ENCODE peak calls at places on chromosomes 6 and 20, in ten cellular contexts. One of them, this sample, is unnamed.
A peak's percentile ranks its signal among the peaks of the same experiment; 100 is the strongest.

GRCh38 chr20:63346131-63347080 is 14.7 kb downstream of the CHRNA4 start:
- DNase-seq in astrocyte of the spinal cord: no peak
- DNase-seq in NCI-H2081: no peak
- DNase-seq in right lobe of liver: no peak
- DNase-seq in ACHN: no peak
- DNase-seq in brain microvascular endothelial cell: no peak
- DNase-seq in Kasumi-1: no peak
- DNase-seq in stimulated activated CD4-positive, alpha-beta T cell treated with anti-CD3 and anti-CD28 coated beads, Interleukin-1b, Interleukin-23, amount 100 ng/mL, for 24 hours: no peak
- DNase-seq in progenitor cell of endocrine pancreas: no peak
- DNase-seq in H4: no peak
- DNase-seq in this sample: no peak

GRCh38 chr6:8944548-8944947 is 509.2 kb upstream of the SLC35B3 start:
- DNase-seq in astrocyte of the spinal cord: no peak
- DNase-seq in NCI-H2081: no peak
- DNase-seq in right lobe of liver: no peak
- DNase-seq in ACHN: no peak
- DNase-seq in brain microvascular endothelial cell: no peak
- DNase-seq in Kasumi-1: no peak
- DNase-seq in stimulated activated CD4-positive, alpha-beta T cell treated with anti-CD3 and anti-CD28 coated beads, Interleukin-1b, Interleukin-23, amount 100 ng/mL, for 24 hours: no peak
- DNase-seq in progenitor cell of endocrine pancreas: no peak
- DNase-seq in H4: peak; percentile 25
- DNase-seq in this sample: no peak

GRCh38 chr6:147001621-147002020 is 202.6 kb upstream of the STXBP5 start:
- DNase-seq in astrocyte of the spinal cord: no peak
- DNase-seq in NCI-H2081: no peak
- DNase-seq in right lobe of liver: no peak
- DNase-seq in ACHN: no peak
- DNase-seq in brain microvascular endothelial cell: no peak
- DNase-seq in Kasumi-1: no peak
- DNase-seq in stimulated activated CD4-positive, alpha-beta T cell treated with anti-CD3 and anti-CD28 coated beads, Interleukin-1b, Interleukin-23, amount 100 ng/mL, for 24 hours: no peak
- DNase-seq in progenitor cell of endocrine pancreas: no peak
- DNase-seq in H4: no peak
- DNase-seq in this sample: peak; percentile 3

GRCh38 chr6:52020961-52021570 is 66.3 kb downstream of the PKHD1 start:
- DNase-seq in astrocyte of the spinal cord: peak; percentile 27
- DNase-seq in NCI-H2081: no peak
- DNase-seq in right lobe of liver: no peak
- DNase-seq in ACHN: peak; percentile 29
- DNase-seq in brain microvascular endothelial cell: no peak
- DNase-seq in Kasumi-1: peak; percentile 51
- DNase-seq in stimulated activated CD4-positive, alpha-beta T cell treated with anti-CD3 and anti-CD28 coated beads, Interleukin-1b, Interleukin-23, amount 100 ng/mL, for 24 hours: no peak
- DNase-seq in progenitor cell of endocrine pancreas: no peak
- DNase-seq in H4: peak; percentile 29
- DNase-seq in this sample: peak; percentile 40

GRCh38 chr6:73728548-73729205 is 32.7 kb downstream of the CD109 start:
- DNase-seq in astrocyte of the spinal cord: no peak
- DNase-seq in NCI-H2081: no peak
- DNase-seq in right lobe of liver: no peak
- DNase-seq in ACHN: no peak
- DNase-seq in brain microvascular endothelial cell: no peak
- DNase-seq in Kasumi-1: peak; percentile 72
- DNase-seq in stimulated activated CD4-positive, alpha-beta T cell treated with anti-CD3 and anti-CD28 coated beads, Interleukin-1b, Interleukin-23, amount 100 ng/mL, for 24 hours: peak; percentile 54
- DNase-seq in progenitor cell of endocrine pancreas: no peak
- DNase-seq in H4: no peak
- DNase-seq in this sample: no peak

GRCh38 chr6:129516005-129516404 is 194.0 kb downstream of the ARHGAP18 start:
- DNase-seq in astrocyte of the spinal cord: no peak
- DNase-seq in NCI-H2081: no peak
- DNase-seq in right lobe of liver: no peak
- DNase-seq in ACHN: no peak
- DNase-seq in brain microvascular endothelial cell: no peak
- DNase-seq in Kasumi-1: no peak
- DNase-seq in stimulated activated CD4-positive, alpha-beta T cell treated with anti-CD3 and anti-CD28 coated beads, Interleukin-1b, Interleukin-23, amount 100 ng/mL, for 24 hours: no peak
- DNase-seq in progenitor cell of endocrine pancreas: no peak
- DNase-seq in H4: no peak
- DNase-seq in this sample: no peak

GRCh38 chr6:24219670-24220069 is 93.7 kb downstream of the NRSN1 start:
- DNase-seq in astrocyte of the spinal cord: no peak
- DNase-seq in NCI-H2081: no peak
- DNase-seq in right lobe of liver: no peak
- DNase-seq in ACHN: no peak
- DNase-seq in brain microvascular endothelial cell: no peak
- DNase-seq in Kasumi-1: no peak
- DNase-seq in stimulated activated CD4-positive, alpha-beta T cell treated with anti-CD3 and anti-CD28 coated beads, Interleukin-1b, Interleukin-23, amount 100 ng/mL, for 24 hours: no peak
- DNase-seq in progenitor cell of endocrine pancreas: no peak
- DNase-seq in H4: no peak
- DNase-seq in this sample: no peak

GRCh38 chr6:28607990-28608389 is 82.3 kb downstream of the GPX5 start:
- DNase-seq in astrocyte of the spinal cord: no peak
- DNase-seq in NCI-H2081: no peak
- DNase-seq in right lobe of liver: no peak
- DNase-seq in ACHN: no peak
- DNase-seq in brain microvascular endothelial cell: no peak
- DNase-seq in Kasumi-1: no peak
- DNase-seq in stimulated activated CD4-positive, alpha-beta T cell treated with anti-CD3 and anti-CD28 coated beads, Interleukin-1b, Interleukin-23, amount 100 ng/mL, for 24 hours: no peak
- DNase-seq in progenitor cell of endocrine pancreas: no peak
- DNase-seq in H4: no peak
- DNase-seq in this sample: no peak

GRCh38 chr20:10521068-10521834 is 86.1 kb downstream of the SLX4IP start:
- DNase-seq in astrocyte of the spinal cord: peak; percentile 91
- DNase-seq in NCI-H2081: no peak
- DNase-seq in right lobe of liver: no peak
- DNase-seq in ACHN: peak; percentile 42
- DNase-seq in brain microvascular endothelial cell: peak; percentile 84
- DNase-seq in Kasumi-1: peak; percentile 19
- DNase-seq in stimulated activated CD4-positive, alpha-beta T cell treated with anti-CD3 and anti-CD28 coated beads, Interleukin-1b, Interleukin-23, amount 100 ng/mL, for 24 hours: no peak
- DNase-seq in progenitor cell of endocrine pancreas: no peak
- DNase-seq in H4: peak; percentile 26
- DNase-seq in this sample: peak; percentile 79

GRCh38 chr20:51571470-51571794 is 28.9 kb upstream of the NFATC2 start:
- DNase-seq in astrocyte of the spinal cord: no peak
- DNase-seq in NCI-H2081: no peak
- DNase-seq in right lobe of liver: no peak
- DNase-seq in ACHN: no peak
- DNase-seq in brain microvascular endothelial cell: no peak
- DNase-seq in Kasumi-1: no peak
- DNase-seq in stimulated activated CD4-positive, alpha-beta T cell treated with anti-CD3 and anti-CD28 coated beads, Interleukin-1b, Interleukin-23, amount 100 ng/mL, for 24 hours: no peak
- DNase-seq in progenitor cell of endocrine pancreas: no peak
- DNase-seq in H4: no peak
- DNase-seq in this sample: no peak

GRCh38 chr6:163743796-163744195 is 329.3 kb downstream of the QKI start:
- DNase-seq in astrocyte of the spinal cord: no peak
- DNase-seq in NCI-H2081: no peak
- DNase-seq in right lobe of liver: no peak
- DNase-seq in ACHN: no peak
- DNase-seq in brain microvascular endothelial cell: no peak
- DNase-seq in Kasumi-1: no peak
- DNase-seq in stimulated activated CD4-positive, alpha-beta T cell treated with anti-CD3 and anti-CD28 coated beads, Interleukin-1b, Interleukin-23, amount 100 ng/mL, for 24 hours: no peak
- DNase-seq in progenitor cell of endocrine pancreas: no peak
- DNase-seq in H4: no peak
- DNase-seq in this sample: no peak

GRCh38 chr6:7538484-7538883 is 3.0 kb upstream of the DSP start:
- DNase-seq in astrocyte of the spinal cord: no peak
- DNase-seq in NCI-H2081: no peak
- DNase-seq in right lobe of liver: no peak
- DNase-seq in ACHN: no peak
- DNase-seq in brain microvascular endothelial cell: peak; percentile 14
- DNase-seq in Kasumi-1: no peak
- DNase-seq in stimulated activated CD4-positive, alpha-beta T cell treated with anti-CD3 and anti-CD28 coated beads, Interleukin-1b, Interleukin-23, amount 100 ng/mL, for 24 hours: no peak
- DNase-seq in progenitor cell of endocrine pancreas: no peak
- DNase-seq in H4: no peak
- DNase-seq in this sample: no peak

GRCh38 chr6:34602318-34603111 is 46.4 kb upstream of the SPDEF start:
- DNase-seq in astrocyte of the spinal cord: peak; percentile 17
- DNase-seq in NCI-H2081: peak; percentile 76
- DNase-seq in right lobe of liver: peak; percentile 50
- DNase-seq in ACHN: no peak
- DNase-seq in brain microvascular endothelial cell: peak; percentile 5
- DNase-seq in Kasumi-1: no peak
- DNase-seq in stimulated activated CD4-positive, alpha-beta T cell treated with anti-CD3 and anti-CD28 coated beads, Interleukin-1b, Interleukin-23, amount 100 ng/mL, for 24 hours: no peak
- DNase-seq in progenitor cell of endocrine pancreas: no peak
- DNase-seq in H4: no peak
- DNase-seq in this sample: peak; percentile 79

GRCh38 chr6:13486679-13487121 is 700 bp downstream of the GFOD1 start:
- DNase-seq in astrocyte of the spinal cord: peak; percentile 67
- DNase-seq in NCI-H2081: peak; percentile 11
- DNase-seq in right lobe of liver: peak; percentile 64
- DNase-seq in ACHN: peak; percentile 44
- DNase-seq in brain microvascular endothelial cell: peak; percentile 60
- DNase-seq in Kasumi-1: peak; percentile 50
- DNase-seq in stimulated activated CD4-positive, alpha-beta T cell treated with anti-CD3 and anti-CD28 coated beads, Interleukin-1b, Interleukin-23, amount 100 ng/mL, for 24 hours: peak; percentile 57
- DNase-seq in progenitor cell of endocrine pancreas: no peak
- DNase-seq in H4: peak; percentile 25
- DNase-seq in this sample: no peak

GRCh38 chr6:43932259-43932900 is 162.4 kb downstream of the VEGFA start:
- DNase-seq in astrocyte of the spinal cord: no peak
- DNase-seq in NCI-H2081: no peak
- DNase-seq in right lobe of liver: no peak
- DNase-seq in ACHN: no peak
- DNase-seq in brain microvascular endothelial cell: no peak
- DNase-seq in Kasumi-1: no peak
- DNase-seq in stimulated activated CD4-positive, alpha-beta T cell treated with anti-CD3 and anti-CD28 coated beads, Interleukin-1b, Interleukin-23, amount 100 ng/mL, for 24 hours: no peak
- DNase-seq in progenitor cell of endocrine pancreas: no peak
- DNase-seq in H4: no peak
- DNase-seq in this sample: no peak

GRCh38 chr20:36507746-36508145 is 33.6 kb upstream of the MYL9 start:
- DNase-seq in astrocyte of the spinal cord: no peak
- DNase-seq in NCI-H2081: no peak
- DNase-seq in right lobe of liver: no peak
- DNase-seq in ACHN: no peak
- DNase-seq in brain microvascular endothelial cell: no peak
- DNase-seq in Kasumi-1: no peak
- DNase-seq in stimulated activated CD4-positive, alpha-beta T cell treated with anti-CD3 and anti-CD28 coated beads, Interleukin-1b, Interleukin-23, amount 100 ng/mL, for 24 hours: no peak
- DNase-seq in progenitor cell of endocrine pancreas: no peak
- DNase-seq in H4: no peak
- DNase-seq in this sample: no peak

GRCh38 chr20:52972965-52973819 is 1.0 kb downstream of the TSHZ2 start:
- DNase-seq in astrocyte of the spinal cord: no peak
- DNase-seq in NCI-H2081: no peak
- DNase-seq in right lobe of liver: peak; percentile 43
- DNase-seq in ACHN: no peak
- DNase-seq in brain microvascular endothelial cell: no peak
- DNase-seq in Kasumi-1: no peak
- DNase-seq in stimulated activated CD4-positive, alpha-beta T cell treated with anti-CD3 and anti-CD28 coated beads, Interleukin-1b, Interleukin-23, amount 100 ng/mL, for 24 hours: peak; percentile 26
- DNase-seq in progenitor cell of endocrine pancreas: peak; percentile 30
- DNase-seq in H4: no peak
- DNase-seq in this sample: no peak

GRCh38 chr6:2114100-2114499 is 131.3 kb downstream of the GMDS start:
- DNase-seq in astrocyte of the spinal cord: no peak
- DNase-seq in NCI-H2081: no peak
- DNase-seq in right lobe of liver: no peak
- DNase-seq in ACHN: no peak
- DNase-seq in brain microvascular endothelial cell: no peak
- DNase-seq in Kasumi-1: no peak
- DNase-seq in stimulated activated CD4-positive, alpha-beta T cell treated with anti-CD3 and anti-CD28 coated beads, Interleukin-1b, Interleukin-23, amount 100 ng/mL, for 24 hours: no peak
- DNase-seq in progenitor cell of endocrine pancreas: no peak
- DNase-seq in H4: no peak
- DNase-seq in this sample: no peak

GRCh38 chr6:138346302-138347195 is 31.2 kb upstream of the SMIM28 start:
- DNase-seq in astrocyte of the spinal cord: peak; percentile 73
- DNase-seq in NCI-H2081: no peak
- DNase-seq in right lobe of liver: no peak
- DNase-seq in ACHN: peak; percentile 27
- DNase-seq in brain microvascular endothelial cell: no peak
- DNase-seq in Kasumi-1: no peak
- DNase-seq in stimulated activated CD4-positive, alpha-beta T cell treated with anti-CD3 and anti-CD28 coated beads, Interleukin-1b, Interleukin-23, amount 100 ng/mL, for 24 hours: no peak
- DNase-seq in progenitor cell of endocrine pancreas: no peak
- DNase-seq in H4: no peak
- DNase-seq in this sample: peak; percentile 57

GRCh38 chr6:117483645-117484016 is 1.2 kb downstream of the DCBLD1 start:
- DNase-seq in astrocyte of the spinal cord: peak; percentile 38
- DNase-seq in NCI-H2081: no peak
- DNase-seq in right lobe of liver: no peak
- DNase-seq in ACHN: peak; percentile 50
- DNase-seq in brain microvascular endothelial cell: no peak
- DNase-seq in Kasumi-1: peak; percentile 54
- DNase-seq in stimulated activated CD4-positive, alpha-beta T cell treated with anti-CD3 and anti-CD28 coated beads, Interleukin-1b, Interleukin-23, amount 100 ng/mL, for 24 hours: no peak
- DNase-seq in progenitor cell of endocrine pancreas: no peak
- DNase-seq in H4: no peak
- DNase-seq in this sample: peak; percentile 34